ENCODE peak calls at places on chromosomes 1 and 21, in eight cellular contexts. One of them, this sample, is unnamed.

GRCh38 chr1:116693759-116694482 is 26.4 kb upstream of the IGSF3 start:
- DNase-seq in sigmoid colon: no peak
- DNase-seq in IMR-90: no peak
- DNase-seq in body of pancreas: no peak
- DNase-seq in adrenal gland: no peak
- DNase-seq in lower leg skin: no peak
- DNase-seq in A549: peak
- DNase-seq in upper lobe of left lung: no peak
- DNase-seq in this sample: no peak

GRCh38 chr1:203202431-203203245 is 16.1 kb upstream of the CHI3L1 start:
- DNase-seq in IMR-90: peak
- DNase-seq in sigmoid colon: peak
- DNase-seq in upper lobe of left lung: peak
- DNase-seq in A549: no peak
- DNase-seq in lower leg skin: peak
- DNase-seq in adrenal gland: no peak
- DNase-seq in body of pancreas: peak
- DNase-seq in this sample: peak

GRCh38 chr1:54245501-54245900 is 45.5 kb downstream of the MRPL37 start:
- DNase-seq in adrenal gland: no peak
- DNase-seq in body of pancreas: no peak
- DNase-seq in upper lobe of left lung: no peak
- DNase-seq in lower leg skin: no peak
- DNase-seq in A549: no peak
- DNase-seq in IMR-90: no peak
- DNase-seq in sigmoid colon: no peak
- DNase-seq in this sample: no peak

GRCh38 chr1:231949277-231950122 is 322.9 kb downstream of the DISC1 start:
- DNase-seq in IMR-90: no peak
- DNase-seq in body of pancreas: no peak
- DNase-seq in upper lobe of left lung: no peak
- DNase-seq in A549: no peak
- DNase-seq in adrenal gland: no peak
- DNase-seq in sigmoid colon: peak
- DNase-seq in lower leg skin: no peak
- DNase-seq in this sample: no peak

GRCh38 chr1:177592624-177593023 is 377.2 kb downstream of the SEC16B start:
- DNase-seq in A549: no peak
- DNase-seq in lower leg skin: no peak
- DNase-seq in IMR-90: no peak
- DNase-seq in adrenal gland: no peak
- DNase-seq in upper lobe of left lung: no peak
- DNase-seq in sigmoid colon: no peak
- DNase-seq in body of pancreas: no peak
- DNase-seq in this sample: no peak

GRCh38 chr1:63674238-63674864 is 81.1 kb downstream of the PGM1 start:
- DNase-seq in body of pancreas: peak
- DNase-seq in A549: peak
- DNase-seq in upper lobe of left lung: peak
- DNase-seq in lower leg skin: peak
- DNase-seq in adrenal gland: peak
- DNase-seq in sigmoid colon: peak
- DNase-seq in IMR-90: peak
- DNase-seq in this sample: peak

GRCh38 chr1:27418326-27418761 is 25.9 kb downstream of the GPR3 start:
- DNase-seq in body of pancreas: peak
- DNase-seq in A549: peak
- DNase-seq in IMR-90: peak
- DNase-seq in lower leg skin: no peak
- DNase-seq in sigmoid colon: peak
- DNase-seq in adrenal gland: peak
- DNase-seq in upper lobe of left lung: peak
- DNase-seq in this sample: no peak

GRCh38 chr1:182164273-182164672 is 102.8 kb upstream of the ZNF648 start:
- DNase-seq in A549: no peak
- DNase-seq in lower leg skin: no peak
- DNase-seq in sigmoid colon: no peak
- DNase-seq in IMR-90: no peak
- DNase-seq in body of pancreas: no peak
- DNase-seq in upper lobe of left lung: no peak
- DNase-seq in adrenal gland: peak
- DNase-seq in this sample: no peak

GRCh38 chr1:38587734-38588133 is 271.8 kb downstream of the RRAGC start:
- DNase-seq in body of pancreas: no peak
- DNase-seq in A549: no peak
- DNase-seq in adrenal gland: no peak
- DNase-seq in upper lobe of left lung: no peak
- DNase-seq in sigmoid colon: no peak
- DNase-seq in lower leg skin: peak
- DNase-seq in IMR-90: no peak
- DNase-seq in this sample: no peak

GRCh38 chr1:231040800-231041704 is 998 bp upstream of the FAM89A start:
- DNase-seq in adrenal gland: peak
- DNase-seq in body of pancreas: peak
- DNase-seq in IMR-90: no peak
- DNase-seq in upper lobe of left lung: no peak
- DNase-seq in A549: no peak
- DNase-seq in sigmoid colon: peak
- DNase-seq in lower leg skin: peak
- DNase-seq in this sample: no peak

GRCh38 chr1:234315588-234315987 is 57.7 kb upstream of the COA6 start:
- DNase-seq in IMR-90: no peak
- DNase-seq in A549: no peak
- DNase-seq in lower leg skin: no peak
- DNase-seq in upper lobe of left lung: no peak
- DNase-seq in sigmoid colon: no peak
- DNase-seq in body of pancreas: no peak
- DNase-seq in adrenal gland: no peak
- DNase-seq in this sample: no peak

GRCh38 chr1:90831910-90832309 is 114.8 kb upstream of the BARHL2 start:
- DNase-seq in body of pancreas: no peak
- DNase-seq in upper lobe of left lung: no peak
- DNase-seq in adrenal gland: no peak
- DNase-seq in sigmoid colon: no peak
- DNase-seq in A549: no peak
- DNase-seq in lower leg skin: no peak
- DNase-seq in IMR-90: no peak
- DNase-seq in this sample: no peak

GRCh38 chr1:223547316-223548114 is 118.0 kb downstream of the CAPN8 start:
- DNase-seq in lower leg skin: no peak
- DNase-seq in A549: no peak
- DNase-seq in upper lobe of left lung: no peak
- DNase-seq in adrenal gland: no peak
- DNase-seq in IMR-90: no peak
- DNase-seq in sigmoid colon: no peak
- DNase-seq in body of pancreas: no peak
- DNase-seq in this sample: no peak

GRCh38 chr1:44688760-44689446 is 14.4 kb downstream of the ARMH1 start:
- DNase-seq in upper lobe of left lung: peak
- DNase-seq in body of pancreas: no peak
- DNase-seq in lower leg skin: peak
- DNase-seq in sigmoid colon: no peak
- DNase-seq in adrenal gland: peak
- DNase-seq in IMR-90: no peak
- DNase-seq in A549: no peak
- DNase-seq in this sample: no peak

GRCh38 chr1:224727851-224728250 is 111.7 kb downstream of the CNIH3 start:
- DNase-seq in IMR-90: no peak
- DNase-seq in lower leg skin: no peak
- DNase-seq in upper lobe of left lung: no peak
- DNase-seq in sigmoid colon: no peak
- DNase-seq in body of pancreas: no peak
- DNase-seq in adrenal gland: no peak
- DNase-seq in A549: no peak
- DNase-seq in this sample: no peak

GRCh38 chr1:76826072-76826827 is 41.0 kb upstream of the ST6GALNAC5 start:
- DNase-seq in sigmoid colon: no peak
- DNase-seq in lower leg skin: no peak
- DNase-seq in body of pancreas: no peak
- DNase-seq in A549: no peak
- DNase-seq in adrenal gland: peak
- DNase-seq in IMR-90: peak
- DNase-seq in upper lobe of left lung: no peak
- DNase-seq in this sample: no peak

GRCh38 chr1:241610056-241610815 is 29.9 kb downstream of the CHML start:
- DNase-seq in body of pancreas: peak
- DNase-seq in upper lobe of left lung: no peak
- DNase-seq in IMR-90: peak
- DNase-seq in lower leg skin: no peak
- DNase-seq in sigmoid colon: no peak
- DNase-seq in A549: peak
- DNase-seq in adrenal gland: peak
- DNase-seq in this sample: peak

GRCh38 chr1:34268311-34269042 is 91.8 kb downstream of the C1orf94 start:
- DNase-seq in upper lobe of left lung: no peak
- DNase-seq in body of pancreas: no peak
- DNase-seq in adrenal gland: no peak
- DNase-seq in sigmoid colon: no peak
- DNase-seq in A549: no peak
- DNase-seq in lower leg skin: no peak
- DNase-seq in IMR-90: peak
- DNase-seq in this sample: no peak

DNA sequence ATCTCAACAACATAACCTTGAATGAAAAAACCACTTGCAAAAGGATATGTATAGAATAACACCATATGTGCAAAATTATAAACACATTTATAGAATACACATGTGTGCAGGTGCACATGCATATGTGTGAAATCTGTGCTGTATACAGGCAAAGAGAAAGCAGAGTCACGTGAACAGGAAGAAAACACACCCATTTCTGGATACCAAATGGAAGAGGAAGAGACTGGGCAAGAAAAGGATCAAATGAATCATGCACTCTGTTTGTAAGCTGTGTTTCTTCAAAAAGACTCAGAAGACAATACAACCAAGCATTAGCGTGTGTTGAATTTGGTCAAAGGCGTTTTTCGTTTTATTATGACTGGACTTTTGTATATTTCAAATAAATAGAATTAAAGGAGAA is 111.3 kb upstream of the ERG start:
- DNase-seq in adrenal gland: no peak
- DNase-seq in A549: no peak
- DNase-seq in body of pancreas: no peak
- DNase-seq in sigmoid colon: no peak
- DNase-seq in IMR-90: no peak
- DNase-seq in lower leg skin: no peak
- DNase-seq in upper lobe of left lung: no peak
- DNase-seq in this sample: no peak
- TF ChIP-seq POLR2A in adrenal gland: no peak
- TF ChIP-seq POLR2A in A549: no peak
- TF ChIP-seq POLR2A in body of pancreas: no peak
- TF ChIP-seq POLR2A in sigmoid colon: no peak
- TF ChIP-seq POLR2A in IMR-90: no peak
- TF ChIP-seq POLR2A in lower leg skin: no peak
- TF ChIP-seq POLR2A in upper lobe of left lung: no peak
- TF ChIP-seq POLR2A in this sample: no peak

DNA sequence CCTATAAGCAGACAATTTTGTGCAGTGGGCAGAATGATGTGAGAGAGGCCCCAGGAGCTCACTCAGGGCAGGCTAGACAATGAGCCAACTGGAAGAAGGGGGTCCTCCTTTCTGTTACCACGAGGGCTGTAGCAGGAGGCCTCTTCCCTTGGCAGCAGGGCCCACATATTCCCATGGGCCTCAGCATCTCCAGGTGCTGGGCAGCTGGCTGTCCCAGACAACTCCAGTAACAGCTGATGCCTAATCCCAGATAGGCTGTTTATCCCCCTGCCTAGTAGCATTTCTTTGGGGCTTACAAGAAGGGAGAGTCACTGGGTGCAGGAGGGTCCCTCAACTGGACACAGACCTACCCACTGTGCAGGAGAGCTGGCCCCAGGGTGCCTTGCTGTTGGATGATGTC is 278.2 kb downstream of the DSCAM start:
- DNase-seq in body of pancreas: no peak
- DNase-seq in IMR-90: no peak
- DNase-seq in adrenal gland: no peak
- DNase-seq in lower leg skin: no peak
- DNase-seq in A549: no peak
- DNase-seq in sigmoid colon: no peak
- DNase-seq in upper lobe of left lung: no peak
- DNase-seq in this sample: no peak
- TF ChIP-seq CTCF in body of pancreas: no peak
- TF ChIP-seq CTCF in IMR-90: no peak
- TF ChIP-seq CTCF in adrenal gland: no peak
- TF ChIP-seq CTCF in lower leg skin: no peak
- TF ChIP-seq CTCF in A549: no peak
- TF ChIP-seq CTCF in sigmoid colon: no peak
- TF ChIP-seq CTCF in upper lobe of left lung: no peak
- TF ChIP-seq CTCF in this sample: no peak

DNA sequence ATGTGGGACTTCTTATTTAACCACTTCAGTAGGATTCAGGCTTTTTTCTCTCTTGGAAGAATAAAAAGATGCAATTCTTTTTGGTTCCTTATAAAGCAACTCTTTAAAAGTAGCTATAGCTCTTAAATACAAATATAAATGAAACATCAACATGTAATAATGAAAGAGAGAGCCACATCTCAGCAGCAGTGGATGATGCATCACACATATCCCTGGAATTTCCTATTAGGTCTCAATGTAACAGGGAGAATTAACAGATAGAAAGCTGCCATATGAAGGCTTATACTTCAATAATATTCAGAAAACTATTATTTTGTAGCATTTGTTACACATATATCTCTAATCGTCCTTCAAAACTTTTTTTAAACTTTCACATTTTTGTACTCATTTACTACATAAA is 119.0 kb upstream of the USH2A start:
- DNase-seq in upper lobe of left lung: no peak
- DNase-seq in sigmoid colon: no peak
- DNase-seq in body of pancreas: no peak
- DNase-seq in IMR-90: peak
- DNase-seq in adrenal gland: no peak
- DNase-seq in A549: no peak
- DNase-seq in lower leg skin: no peak
- DNase-seq in this sample: no peak
- TF ChIP-seq POLR2A in upper lobe of left lung: no peak
- TF ChIP-seq POLR2A in sigmoid colon: no peak
- TF ChIP-seq POLR2A in body of pancreas: no peak
- TF ChIP-seq POLR2A in IMR-90: no peak
- TF ChIP-seq POLR2A in adrenal gland: no peak
- TF ChIP-seq POLR2A in A549: no peak
- TF ChIP-seq POLR2A in lower leg skin: no peak
- TF ChIP-seq POLR2A in this sample: no peak

DNA sequence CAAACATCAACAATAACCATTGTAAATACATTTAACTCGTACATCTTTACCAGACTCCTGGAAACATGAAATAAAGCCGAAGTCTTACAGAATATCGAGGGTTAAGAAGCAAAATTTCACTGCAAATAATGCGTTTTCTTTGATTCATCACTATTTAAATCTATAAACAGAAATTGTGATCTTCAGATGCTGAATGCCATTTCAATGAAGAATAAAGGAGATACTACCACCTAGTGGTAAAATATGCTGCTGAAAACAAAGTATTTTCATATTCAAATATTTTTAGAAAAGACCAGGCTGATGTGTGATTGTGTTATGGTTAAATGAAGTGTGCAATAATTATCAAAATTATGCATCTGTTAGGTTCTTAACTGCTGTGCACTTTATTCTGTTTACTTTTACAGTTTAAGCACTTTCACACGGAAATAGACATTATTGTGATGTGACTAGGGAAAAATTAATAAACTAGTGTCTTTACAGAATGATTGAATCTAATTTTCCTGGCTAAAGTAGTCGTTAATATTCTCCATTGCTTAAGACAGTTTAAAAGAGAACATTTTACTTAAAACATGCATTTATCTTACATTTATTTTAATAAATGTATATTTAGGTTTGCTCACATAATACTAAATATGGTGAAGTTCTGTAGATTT is 1093.1 kb downstream of the MRPL39 start:
- DNase-seq in IMR-90: peak
- DNase-seq in upper lobe of left lung: no peak
- DNase-seq in body of pancreas: no peak
- DNase-seq in adrenal gland: no peak
- DNase-seq in lower leg skin: no peak
- DNase-seq in sigmoid colon: no peak
- DNase-seq in A549: peak
- DNase-seq in this sample: no peak
- TF ChIP-seq CTCF in IMR-90: peak
- TF ChIP-seq CTCF in upper lobe of left lung: no peak
- TF ChIP-seq CTCF in body of pancreas: peak
- TF ChIP-seq CTCF in adrenal gland: peak
- TF ChIP-seq CTCF in lower leg skin: no peak
- TF ChIP-seq CTCF in sigmoid colon: no peak
- TF ChIP-seq CTCF in A549: no peak
- TF ChIP-seq CTCF in this sample: peak